ENCODE peak calls at places on chromosome 13, in eight cellular contexts. V is HFF-Myc, L is MCF 10A, A is tibial artery, N is IMR-90, C is cardiac muscle cell, I is hepatocyte, R is A549. Z is an unnamed sample.

GRCh38 chr13:94188173-94188869 is 291.2 kb downstream of the DCT start:
- DNase-seq in V (no peak), L (no peak), A (no peak), N (no peak), C (no peak), I (no peak), R (no peak), Z (no peak)

GRCh38 chr13:31951215-31951678 is 80.3 kb upstream of the FRY start:
- DNase-seq in V (peak; percentile 29), L (peak; percentile 51), A (peak; percentile 72), N (peak; percentile 70), C (peak; percentile 8), I (peak; percentile 57), R (no peak), Z (no peak)

GRCh38 chr13:25872871-25873607 is 178.8 kb downstream of the SHISA2 start:
- DNase-seq in V (no peak), L (peak; percentile 30), A (no peak), N (no peak), C (peak; percentile 72), I (no peak), R (no peak), Z (no peak)

GRCh38 chr13:39821977-39822376 is 166.5 kb downstream of the COG6 start:
- DNase-seq in V (no peak), L (no peak), A (no peak), N (no peak), C (no peak), I (no peak), R (no peak), Z (no peak)

GRCh38 chr13:110676511-110677204 is 29.3 kb downstream of the CARS2 start:
- DNase-seq in V (no peak), L (no peak), A (no peak), N (no peak), C (no peak), I (no peak), R (no peak), Z (no peak)

GRCh38 chr13:113403255-113404104 is 39.5 kb upstream of the GRTP1 start:
- DNase-seq in V (no peak), L (no peak), A (no peak), N (no peak), C (no peak), I (no peak), R (no peak), Z (no peak)

GRCh38 chr13:80341098-80341701 is at the start of gene SPRY2:
- DNase-seq in V (peak; percentile 93), L (peak; percentile 96), A (peak; percentile 96), N (peak; percentile 96), C (peak; percentile 97), I (peak; percentile 97), R (peak; percentile 74), Z (peak; percentile 82)

GRCh38 chr13:34752561-34752960 is 189.5 kb upstream of the NBEA start:
- DNase-seq in V (no peak), L (no peak), A (no peak), N (no peak), C (peak; percentile 12), I (no peak), R (no peak), Z (no peak)

GRCh38 chr13:112956516-112957294 is 12.3 kb upstream of the MCF2L start:
- DNase-seq in V (no peak), L (no peak), A (no peak), N (no peak), C (no peak), I (no peak), R (no peak), Z (no peak)

GRCh38 chr13:97266328-97266727 is 44.2 kb downstream of the MBNL2 start:
- DNase-seq in V (no peak), L (no peak), A (no peak), N (no peak), C (peak; percentile 60), I (no peak), R (no peak), Z (no peak)

GRCh38 chr13:48304132-48304876 is 753 bp downstream of the RB1 start:
- DNase-seq in V (peak; percentile 17), L (peak; percentile 58), A (peak; percentile 61), N (peak; percentile 55), C (peak; percentile 49), I (peak; percentile 58), R (peak; percentile 6), Z (peak; percentile 52)

DNA sequence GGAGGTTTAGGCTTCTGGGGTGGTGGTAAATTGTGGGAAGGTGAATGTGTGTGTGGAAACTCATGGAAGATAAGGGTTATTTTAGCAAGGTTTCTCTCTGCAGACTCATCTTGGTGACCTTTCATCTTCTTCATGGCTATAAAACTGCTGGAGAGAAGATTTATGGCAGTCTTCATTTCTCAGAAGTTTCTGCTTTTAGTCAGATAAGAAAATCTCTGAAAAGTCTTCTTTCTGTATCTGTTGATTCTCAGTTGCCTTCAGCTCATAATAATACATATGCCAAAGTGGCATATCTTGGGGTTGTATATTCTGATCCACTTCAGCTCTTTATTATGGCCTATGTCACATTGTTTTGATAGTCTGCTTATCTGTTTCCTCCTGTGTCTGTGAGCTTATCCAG is 143.3 kb upstream of the TMTC4 start:
- DNase-seq in V (no peak), L (no peak), A (no peak), N (no peak), C (no peak), I (no peak), R (no peak), Z (no peak)
- TF ChIP-seq CTCF in V (no peak), L (no peak), A (no peak), N (no peak), C (no peak), I (no peak), R (no peak), Z (no peak)

GRCh38 chr13:44876782-44877324 is 112.4 kb downstream of the NUFIP1 start:
- DNase-seq in V (no peak), L (no peak), A (no peak), N (no peak), C (peak; percentile 9), I (no peak), R (no peak), Z (no peak)

GRCh38 chr13:44874176-44874575 is 115.1 kb downstream of the NUFIP1 start:
- DNase-seq in V (no peak), L (no peak), A (no peak), N (no peak), C (no peak), I (no peak), R (no peak), Z (no peak)

GRCh38 chr13:44874886-44875630 is 114.2 kb downstream of the NUFIP1 start:
- DNase-seq in V (peak; percentile 42), L (no peak), A (no peak), N (no peak), C (peak; percentile 11), I (no peak), R (no peak), Z (no peak)

GRCh38 chr13:44884076-44884729 is 105.1 kb downstream of the NUFIP1 start:
- DNase-seq in V (peak; percentile 40), L (peak; percentile 11), A (no peak), N (peak; percentile 86), C (no peak), I (no peak), R (no peak), Z (no peak)

DNA sequence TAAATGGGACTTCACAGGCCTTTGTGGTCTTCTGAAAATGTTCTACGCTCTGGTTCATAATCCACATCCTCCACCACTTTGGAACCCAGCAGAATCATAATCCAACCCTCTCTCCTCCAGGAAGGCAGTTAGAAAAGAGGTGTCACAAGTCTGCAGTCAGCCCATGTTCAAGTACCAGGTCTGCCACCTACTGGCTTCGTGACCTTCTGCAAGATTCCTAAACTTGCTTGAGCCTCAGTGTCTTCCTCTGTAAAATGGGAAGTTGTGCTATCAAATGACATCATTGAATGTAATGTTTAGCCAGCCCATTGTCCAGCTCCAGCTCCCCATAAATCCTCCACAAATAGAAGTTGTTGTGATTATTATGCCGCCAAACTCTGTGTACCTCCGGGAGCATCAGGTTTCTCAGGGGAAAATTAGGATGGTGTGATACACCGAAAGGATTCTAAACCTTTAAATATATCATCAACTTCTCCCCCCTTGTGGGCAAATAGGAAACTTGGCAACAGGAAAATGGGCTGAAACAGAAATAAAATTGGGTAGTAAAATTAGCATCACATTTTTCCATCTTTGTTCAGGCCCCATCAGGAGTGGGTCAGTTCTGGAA is 109.7 kb downstream of the NUFIP1 start:
- DNase-seq in V (no peak), L (peak; percentile 62), A (no peak), N (peak; percentile 64), C (no peak), I (peak; percentile 38), R (no peak), Z (no peak)
- TF ChIP-seq CTCF in V (peak; percentile 57), L (peak; percentile 45), A (peak; percentile 46), N (peak; percentile 53), C (peak; percentile 57), I (peak; percentile 50), R (peak; percentile 50), Z (peak; percentile 58)

GRCh38 chr13:51223284-51224270 is 1.4 kb downstream of the FAM124A start:
- DNase-seq in V (no peak), L (no peak), A (no peak), N (no peak), C (no peak), I (no peak), R (no peak), Z (no peak)

GRCh38 chr13:51221674-51222509 is at the start of gene FAM124A:
- DNase-seq in V (no peak), L (peak; percentile 53), A (no peak), N (peak; percentile 4), C (peak; percentile 81), I (peak; percentile 80), R (peak; percentile 11), Z (peak; percentile 50)

GRCh38 chr13:51220706-51221105 is 1.5 kb upstream of the FAM124A start:
- DNase-seq in V (no peak), L (no peak), A (no peak), N (no peak), C (no peak), I (no peak), R (no peak), Z (no peak)

GRCh38 chr13:51221108-51221507 is 1.1 kb upstream of the FAM124A start:
- DNase-seq in V (no peak), L (no peak), A (no peak), N (no peak), C (no peak), I (no peak), R (no peak), Z (no peak)

DNA sequence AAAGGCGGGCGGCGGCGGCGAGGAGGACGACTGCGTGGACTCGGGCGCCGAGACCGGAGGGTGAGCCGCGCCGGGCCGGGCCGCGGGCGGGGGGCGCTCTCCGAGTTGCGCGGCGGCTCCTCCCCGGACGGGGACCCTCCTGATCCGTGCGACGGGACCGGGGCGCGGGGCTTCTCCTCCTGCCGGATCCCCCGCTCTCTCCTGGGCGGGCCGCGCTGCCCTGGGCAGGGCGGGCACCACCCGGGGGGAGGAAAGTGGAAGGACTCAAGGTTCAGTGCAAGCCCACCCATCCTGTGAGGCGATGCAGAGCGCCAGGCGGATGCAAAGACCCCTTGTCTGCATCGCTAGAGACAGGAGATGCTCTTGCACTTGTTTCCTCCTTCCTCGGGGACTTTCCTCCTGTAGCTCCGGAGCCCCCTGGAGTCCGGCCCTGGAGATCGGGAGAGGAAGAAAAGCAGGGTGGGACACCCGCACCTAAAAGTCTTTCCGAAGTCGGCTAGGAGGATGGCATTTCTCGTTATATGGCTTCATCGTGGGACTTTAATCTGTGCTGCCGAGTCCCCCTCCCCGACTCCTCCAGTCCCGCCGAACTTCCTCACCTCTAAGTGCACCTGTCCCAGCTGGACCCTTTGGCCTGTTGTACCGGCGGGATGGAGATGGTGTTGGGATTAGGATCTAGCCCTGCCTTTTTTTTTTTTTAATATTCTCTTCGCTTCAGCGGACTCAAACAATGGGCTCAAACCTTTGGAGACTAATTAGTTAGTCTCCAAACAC is 499 bp downstream of the FAM124A start:
- DNase-seq in V (no peak), L (no peak), A (no peak), N (no peak), C (peak; percentile 35), I (peak; percentile 18), R (peak; percentile 12), Z (no peak)
- TF ChIP-seq CTCF in V (no peak), L (no peak), A (no peak), N (no peak), C (peak; percentile 30), I (no peak), R (peak; percentile 32), Z (no peak)

GRCh38 chr13:30355405-30355741 is 48.0 kb upstream of the KATNAL1 start:
- DNase-seq in V (no peak), L (no peak), A (no peak), N (no peak), C (peak; percentile 51), I (peak; percentile 37), R (no peak), Z (peak; percentile 95)
- TF ChIP-seq CTCF in V (peak; percentile 13), L (no peak), A (no peak), N (peak; percentile 23), C (peak; percentile 32), I (peak; percentile 32), R (no peak), Z (peak; percentile 90)